ENCODE peak calls at places on chromosomes 6 and 20, in five cellular contexts. H is progenitor cell of endocrine pancreas, R is right lobe of liver, T is Peyer's patch, B is transverse colon. F is an unnamed sample.

GRCh38 chr6:27839303-27840081 is 72.7 kb downstream of the OR2B2 start:
- DNase-seq in H (no peak), R (peak), T (peak), B (peak), F (no peak)

GRCh38 chr6:163984446-163984936 is 570.0 kb downstream of the QKI start:
- DNase-seq in H (no peak), R (no peak), T (no peak), B (no peak), F (no peak)

GRCh38 chr6:3251462-3252314 is 7.1 kb upstream of the PSMG4 start:
- DNase-seq in H (peak), R (peak), T (peak), B (peak), F (peak)

GRCh38 chr20:61577065-61577464 is 325.0 kb downstream of the CDH4 start:
- DNase-seq in H (no peak), R (no peak), T (no peak), B (no peak), F (no peak)

GRCh38 chr6:134317471-134318131 is at the start of gene SGK1:
- DNase-seq in H (no peak), R (no peak), T (no peak), B (no peak), F (no peak)

GRCh38 chr6:134176283-134176975 is 124.0 kb upstream of the SLC2A12 start:
- DNase-seq in H (peak), R (peak), T (peak), B (no peak), F (no peak)

GRCh38 chr20:7693761-7694160 is 246.5 kb downstream of the HAO1 start:
- DNase-seq in H (no peak), R (no peak), T (no peak), B (no peak), F (no peak)

GRCh38 chr6:142828030-142828429 is 116.9 kb downstream of the HIVEP2 start:
- DNase-seq in H (no peak), R (no peak), T (no peak), B (no peak), F (no peak)

GRCh38 chr6:150138638-150139037 is 4.2 kb upstream of the PPP1R14C start:
- DNase-seq in H (no peak), R (no peak), T (peak), B (peak), F (no peak)

GRCh38 chr6:144285798-144286502 is 815 bp downstream of the UTRN start:
- DNase-seq in H (peak), R (peak), T (peak), B (peak), F (peak)

GRCh38 chr20:584375-585301 is 25.5 kb downstream of the TCF15 start:
- DNase-seq in H (no peak), R (no peak), T (peak), B (no peak), F (no peak)

GRCh38 chr6:106614592-106615301 is 14.6 kb downstream of the RTN4IP1 start:
- DNase-seq in H (no peak), R (no peak), T (no peak), B (no peak), F (no peak)

GRCh38 chr6:16205377-16206144 is 32.8 kb upstream of the GMPR start:
- DNase-seq in H (no peak), R (no peak), T (peak), B (no peak), F (no peak)

GRCh38 chr20:59222982-59223610 is 59.5 kb downstream of the ZNF831 start:
- DNase-seq in H (no peak), R (no peak), T (no peak), B (no peak), F (no peak)

GRCh38 chr20:2524435-2525272 is 11.7 kb upstream of the TMC2 start:
- DNase-seq in H (peak), R (peak), T (peak), B (peak), F (peak)

GRCh38 chr20:35311409-35311808 is 19.2 kb upstream of the FAM83C start:
- DNase-seq in H (no peak), R (no peak), T (peak), B (peak), F (no peak)

GRCh38 chr6:43275782-43276179 is 22.3 kb upstream of the SLC22A7 start:
- DNase-seq in H (no peak), R (no peak), T (no peak), B (no peak), F (no peak)

GRCh38 chr20:64115171-64115911 is 8.0 kb upstream of the NPBWR2 start:
- DNase-seq in H (no peak), R (peak), T (peak), B (no peak), F (no peak)

GRCh38 chr20:37202267-37202943 is 23.1 kb upstream of the MROH8 start:
- DNase-seq in H (no peak), R (no peak), T (peak), B (peak), F (no peak)

GRCh38 chr20:4898282-4898681 is 103.0 kb downstream of the SLC23A2 start:
- DNase-seq in H (no peak), R (no peak), T (peak), B (peak), F (no peak)

GRCh38 chr6:106804238-106805016 is 170.1 kb downstream of the CD24 start:
- DNase-seq in H (no peak), R (no peak), T (no peak), B (no peak), F (no peak)

GRCh38 chr20:49695830-49696229 is 17.8 kb downstream of the B4GALT5 start:
- DNase-seq in H (no peak), R (no peak), T (no peak), B (no peak), F (no peak)

GRCh38 chr6:121413831-121414368 is 21.5 kb upstream of the GJA1 start:
- DNase-seq in H (no peak), R (no peak), T (no peak), B (no peak), F (no peak)

DNA sequence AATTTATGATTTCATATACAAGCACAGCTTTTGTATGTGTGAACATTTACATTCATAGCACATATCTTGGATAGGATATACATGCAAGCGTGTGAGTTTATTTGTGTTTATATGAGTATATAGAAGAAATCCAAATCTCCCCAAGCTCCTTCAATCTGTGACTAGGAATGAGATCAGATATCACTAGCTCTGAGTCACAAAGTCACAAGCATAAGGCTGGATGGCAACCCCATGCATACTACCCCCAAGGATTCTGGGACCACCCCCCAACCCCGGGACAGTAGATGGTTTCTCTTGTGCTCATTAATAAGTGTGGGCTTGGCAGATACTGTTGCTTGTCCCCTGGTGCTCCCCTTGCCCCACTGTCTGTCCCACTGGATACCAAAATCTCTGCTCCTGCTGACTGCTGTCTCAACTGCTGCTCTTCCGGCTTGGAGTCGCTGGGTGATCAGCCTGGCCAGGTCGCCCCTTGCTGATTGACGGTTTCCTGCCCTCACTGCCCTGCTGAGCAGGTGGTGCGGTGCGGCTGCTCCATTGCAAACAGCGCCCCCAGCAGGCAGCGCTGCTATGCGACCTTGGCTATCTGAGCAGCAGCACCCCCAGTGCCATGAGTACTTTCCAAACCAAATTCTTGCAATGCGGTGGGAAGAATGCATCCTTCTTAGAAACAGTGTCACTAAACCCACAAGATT is 279.4 kb downstream of the CD83 start:
- DNase-seq in H (no peak), R (no peak), T (peak), B (peak), F (peak)
- TF ChIP-seq CTCF in H (peak), R (peak), T (no peak), B (no peak), F (peak)

GRCh38 chr20:9617062-9617461 is 102.7 kb downstream of the LAMP5 start:
- DNase-seq in H (peak), R (peak), T (peak), B (peak), F (peak)
- TF ChIP-seq CTCF in H (peak), R (peak), T (peak), B (peak), F (peak)

GRCh38 chr20:56634735-56635422 is 5.8 kb downstream of the TFAP2C start:
- DNase-seq in H (no peak), R (no peak), T (no peak), B (no peak), F (no peak)
- TF ChIP-seq CTCF in H (no peak), R (no peak), T (no peak), B (no peak), F (no peak)

DNA sequence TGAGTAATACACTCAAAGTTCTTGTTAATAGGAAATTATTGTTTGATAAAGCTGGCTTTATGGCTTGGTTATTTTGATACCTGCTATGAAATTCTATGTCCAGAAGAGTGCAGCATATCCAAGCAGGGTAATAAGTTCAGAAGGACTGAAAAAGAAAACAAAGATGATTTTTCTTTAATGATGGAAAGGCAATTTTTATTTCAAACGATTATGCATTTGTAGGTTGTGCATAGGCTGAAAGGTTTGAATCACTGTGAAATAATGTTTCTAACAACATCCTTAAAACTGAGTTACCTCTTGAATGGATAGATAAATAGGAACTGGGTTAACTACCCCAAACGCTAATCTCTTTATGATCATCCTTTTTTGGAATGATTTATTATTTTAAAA is 1.4 kb upstream of the MAN1A1 start:
- DNase-seq in H (no peak), R (no peak), T (no peak), B (no peak), F (no peak)
- TF ChIP-seq CTCF in H (peak), R (peak), T (no peak), B (peak), F (peak)

GRCh38 chr6:41452763-41453162 is 93.4 kb upstream of the FOXP4 start:
- DNase-seq in H (no peak), R (no peak), T (no peak), B (no peak), F (no peak)

GRCh38 chr6:41450581-41450980 is 95.6 kb upstream of the FOXP4 start:
- DNase-seq in H (no peak), R (no peak), T (no peak), B (no peak), F (no peak)

GRCh38 chr6:41449399-41450245 is 96.6 kb upstream of the FOXP4 start:
- DNase-seq in H (no peak), R (peak), T (peak), B (peak), F (no peak)

GRCh38 chr6:41451515-41452163 is 94.5 kb upstream of the FOXP4 start:
- DNase-seq in H (no peak), R (no peak), T (no peak), B (no peak), F (no peak)

GRCh38 chr6:41451039-41451438 is 95.1 kb upstream of the FOXP4 start:
- DNase-seq in H (no peak), R (no peak), T (no peak), B (no peak), F (no peak)
- TF ChIP-seq CTCF in H (peak), R (no peak), T (no peak), B (peak), F (no peak)

GRCh38 chr6:1498491-1499113 is 109.2 kb downstream of the FOXF2 start:
- DNase-seq in H (no peak), R (no peak), T (no peak), B (no peak), F (no peak)
- TF ChIP-seq CTCF in H (no peak), R (no peak), T (no peak), B (no peak), F (no peak)

DNA sequence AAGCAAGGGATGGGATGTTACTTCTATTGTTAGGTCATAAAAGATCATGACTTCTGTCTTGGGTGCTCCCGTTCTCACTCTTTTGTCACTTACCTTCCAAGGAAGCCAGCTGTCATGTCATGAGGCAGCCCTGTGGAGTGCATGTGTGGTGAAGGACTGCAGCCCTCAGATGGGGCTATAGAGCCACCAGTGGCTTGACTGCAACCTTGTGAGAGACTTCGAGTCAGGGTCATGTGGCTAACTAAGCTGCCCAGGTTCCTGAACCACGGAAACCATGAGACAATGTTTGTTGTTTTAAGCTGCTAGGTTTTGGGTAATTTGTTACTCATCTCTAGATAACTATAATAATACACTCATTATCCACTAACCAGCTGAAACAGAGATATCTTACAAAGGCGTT is 477.1 kb downstream of the BTBD3 start:
- DNase-seq in H (no peak), R (no peak), T (no peak), B (no peak), F (no peak)
- TF ChIP-seq CTCF in H (no peak), R (no peak), T (no peak), B (no peak), F (no peak)

F was measured in natural killer cell.